ENCODE peak calls at places on chromosomes 11 and 22, in four cellular contexts. S is heart left ventricle, I is A549, W is ovary. N is an unnamed sample.

GRCh38 chr22:50705219-50705691 is 32.6 kb downstream of the SHANK3 start:
- DNase-seq in I (no peak), S (peak; percentile 60), W (peak; percentile 34), N (no peak)

GRCh38 chr22:24424001-24424900 is 3.1 kb upstream of the ADORA2A start:
- DNase-seq in I (no peak), W (no peak), S (peak; percentile 30), N (no peak)

GRCh38 chr11:20363500-20364411 is at the start of gene HTATIP2:
- DNase-seq in I (peak; percentile 66), S (peak; percentile 74), W (peak; percentile 64), N (no peak)

GRCh38 chr11:62917906-62918502 is 3.2 kb downstream of the CHRM1 start:
- DNase-seq in W (no peak), S (no peak), I (no peak), N (no peak)

GRCh38 chr22:47090591-47091240 is 328.3 kb downstream of the TBC1D22A start:
- DNase-seq in W (peak; percentile 39), S (no peak), I (no peak), N (no peak)

GRCh38 chr11:125554038-125554437 is 15.2 kb upstream of the EI24 start:
- DNase-seq in S (no peak), W (no peak), I (no peak), N (no peak)

GRCh38 chr11:65856689-65857499 is 1.1 kb downstream of the CFL1 start:
- DNase-seq in S (peak; percentile 87), W (peak; percentile 82), I (no peak), N (peak; percentile 46)

GRCh38 chr22:19571995-19572394 is 47.8 kb upstream of the CLDN5 start:
- DNase-seq in W (no peak), I (no peak), S (peak; percentile 45), N (no peak)

GRCh38 chr11:38791346-38791961 is 2193.4 kb upstream of the RAG2 start:
- DNase-seq in S (no peak), I (peak; percentile 22), W (peak; percentile 22), N (no peak)

GRCh38 chr11:120608760-120609211 is 97.2 kb downstream of the GRIK4 start:
- DNase-seq in S (no peak), W (peak; percentile 50), I (no peak), N (no peak)

GRCh38 chr11:130190371-130190881 is 30.8 kb downstream of the ST14 start:
- DNase-seq in I (no peak), W (no peak), S (no peak), N (no peak)

GRCh38 chr11:2398664-2399355 is 1.7 kb upstream of the TSSC4 start:
- DNase-seq in W (no peak), I (no peak), S (no peak), N (no peak)

GRCh38 chr11:103927535-103927934 is 108.9 kb upstream of the DDI1 start:
- DNase-seq in I (no peak), S (no peak), W (no peak), N (no peak)

GRCh38 chr11:118263694-118264567 is at the start of gene MPZL2:
- DNase-seq in W (no peak), S (peak; percentile 31), I (no peak), N (no peak)

GRCh38 chr11:70159612-70160570 is 43.2 kb upstream of the FADD start:
- DNase-seq in W (no peak), I (peak; percentile 82), S (no peak), N (no peak)

GRCh38 chr22:41288245-41288946 is 2.4 kb upstream of the RANGAP1 start:
- DNase-seq in S (no peak), I (peak; percentile 71), W (no peak), N (no peak)

GRCh38 chr11:123653405-123653996 is 923 bp downstream of the SCN3B start:
- DNase-seq in I (peak; percentile 33), S (no peak), W (no peak), N (no peak)

GRCh38 chr22:27331526-27332281 is 469.9 kb downstream of the MN1 start:
- DNase-seq in S (peak; percentile 56), W (peak; percentile 51), I (peak; percentile 43), N (no peak)

GRCh38 chr11:69792611-69793010 is 17.5 kb upstream of the FGF4 start:
- DNase-seq in W (no peak), I (no peak), S (no peak), N (no peak)

GRCh38 chr11:70761094-70761905 is 363.0 kb downstream of the CTTN start:
- DNase-seq in S (no peak), W (no peak), I (no peak), N (no peak)

GRCh38 chr11:2468363-2469240 is 23.8 kb downstream of the KCNQ1 start:
- DNase-seq in S (no peak), I (no peak), W (no peak), N (no peak)

GRCh38 chr11:95877288-95877687 is 46.6 kb downstream of the MTMR2 start:
- DNase-seq in W (no peak), S (no peak), I (no peak), N (no peak)

GRCh38 chr11:84899134-84899533 is 728.0 kb downstream of the DLG2 start:
- DNase-seq in W (no peak), S (no peak), I (no peak), N (no peak)

GRCh38 chr22:24430431-24431308 is 3.3 kb downstream of the ADORA2A start:
- DNase-seq in S (peak; percentile 24), I (no peak), W (no peak), N (no peak)

GRCh38 chr11:4118107-4118506 is 23.5 kb downstream of the RRM1 start:
- DNase-seq in W (no peak), I (no peak), S (no peak), N (no peak)

GRCh38 chr22:23012081-23012622 is 58.2 kb upstream of the GNAZ start:
- DNase-seq in W (no peak), S (no peak), I (no peak), N (no peak)

GRCh38 chr11:72951193-72951592 is 137.0 kb downstream of the ATG16L2 start:
- DNase-seq in S (no peak), W (no peak), I (no peak), N (no peak)

GRCh38 chr22:36022162-36022561 is 6.5 kb downstream of the RBFOX2 start:
- DNase-seq in W (no peak), I (no peak), S (no peak), N (no peak)

GRCh38 chr11:90512846-90513245 is 290.0 kb upstream of the CHORDC1 start:
- DNase-seq in S (no peak), I (no peak), W (no peak), N (no peak)

GRCh38 chr11:11998091-11998781 is 10.2 kb downstream of the DKK3 start:
- DNase-seq in W (no peak), I (peak; percentile 79), S (no peak), N (no peak)

GRCh38 chr22:27668828-27669797 is 132.4 kb downstream of the MN1 start:
- DNase-seq in S (peak; percentile 96), I (peak; percentile 58), W (no peak), N (no peak)

GRCh38 chr11:105610796-105611361 is 1.0 kb downstream of the GRIA4 start:
- DNase-seq in W (no peak), S (no peak), I (no peak), N (no peak)

GRCh38 chr11:17991799-17992433 is 20.9 kb downstream of the SERGEF start:
- DNase-seq in W (peak; percentile 44), I (peak; percentile 65), S (no peak), N (no peak)

GRCh38 chr22:24894220-24894975 is 52.1 kb downstream of the LHFPL7 start:
- DNase-seq in W (peak; percentile 88), S (peak; percentile 88), I (peak; percentile 85), N (no peak)

GRCh38 chr11:79219186-79220045 is 221.4 kb downstream of the TENM4 start:
- DNase-seq in S (no peak), I (no peak), W (no peak), N (no peak)

GRCh38 chr11:120129570-120129969 is 8.3 kb downstream of the TRIM29 start:
- DNase-seq in S (no peak), I (no peak), W (no peak), N (no peak)

GRCh38 chr11:47553417-47553746 is 450 bp upstream of the CELF1 start:
- DNase-seq in W (no peak), I (no peak), S (no peak), N (no peak)

GRCh38 chr22:45212992-45213751 is 27.5 kb downstream of the KIAA0930 start:
- DNase-seq in I (no peak), S (peak; percentile 71), W (peak; percentile 34), N (no peak)
- TF ChIP-seq POLR2A in I (no peak), S (no peak), W (no peak), N (no peak)

DNA sequence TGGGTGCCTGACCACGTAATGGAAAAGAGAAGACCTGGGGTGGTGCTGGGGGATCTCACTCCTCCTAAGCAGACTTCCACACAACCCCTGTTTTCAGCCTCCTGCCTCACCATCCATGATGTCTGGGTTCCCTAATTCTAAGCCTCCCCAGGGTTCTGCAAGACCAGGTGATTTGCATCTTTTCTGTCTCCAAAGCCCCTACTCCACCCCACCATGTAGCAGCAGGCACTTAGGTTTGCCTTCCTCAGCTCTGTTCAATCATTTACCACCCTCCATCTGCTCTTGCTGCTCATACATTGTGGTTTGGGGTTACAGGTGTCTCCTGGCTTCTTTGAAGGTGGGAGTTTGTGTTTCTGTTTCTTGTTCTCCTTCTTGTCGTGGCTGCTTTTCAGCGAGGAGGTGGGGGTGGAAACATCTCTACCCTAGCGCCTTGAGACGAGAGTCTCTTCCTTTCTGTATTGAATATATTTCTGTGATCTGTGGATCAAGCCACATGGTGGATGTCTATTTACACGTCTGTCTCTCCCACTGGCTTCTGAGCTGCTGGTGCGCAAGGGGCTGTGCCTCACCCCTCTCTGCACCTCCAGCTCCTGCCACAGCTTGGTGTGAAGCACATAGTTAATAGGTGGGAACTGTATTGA is 6.6 kb upstream of the SSTR3 start:
- DNase-seq in I (no peak), S (no peak), W (no peak), N (no peak)
- H3K27ac ChIP-seq in I (no peak overlapping the region), S (no peak overlapping the region), W (no peak overlapping the region), N (no peak overlapping the region)

GRCh38 chr22:45309422-45310227 is at the start of gene FAM118A:
- DNase-seq in S (peak; percentile 92), W (peak; percentile 94), I (peak; percentile 69), N (peak; percentile 78)
- TF ChIP-seq POLR2A in S (no peak), W (peak; percentile 74), I (peak; percentile 74), N (no peak)

GRCh38 chr11:76781046-76781801 is 1.9 kb upstream of the TSKU start:
- DNase-seq in I (no peak), W (no peak), S (no peak), N (no peak)
- H3K27ac ChIP-seq in I (peak overlapping the region; percentile 96), W (no peak overlapping the region), S (no peak overlapping the region), N (peak overlapping the region; percentile 98)

GRCh38 chr22:44029069-44029468 is 5.0 kb downstream of the PARVB start:
- DNase-seq in W (no peak), S (no peak), I (no peak), N (no peak)

GRCh38 chr22:44025171-44026065 is 1.3 kb downstream of the PARVB start:
- DNase-seq in S (peak; percentile 67), W (peak; percentile 33), I (no peak), N (no peak)

GRCh38 chr22:44028091-44028490 is 4.0 kb downstream of the PARVB start:
- DNase-seq in S (no peak), W (no peak), I (no peak), N (no peak)

GRCh38 chr22:44026066-44026629 is 2.0 kb downstream of the PARVB start:
- DNase-seq in W (no peak), I (no peak), S (peak; percentile 59), N (no peak)

GRCh38 chr22:44026630-44027511 is 2.8 kb downstream of the PARVB start:
- DNase-seq in S (peak; percentile 90), W (peak; percentile 42), I (no peak), N (peak; percentile 74)
- TF ChIP-seq POLR2A in S (no peak), W (no peak), I (no peak), N (peak; percentile 58)